ENCODE peak calls at places on chromosomes 6 and 20, in eight cellular contexts. One of them, this sample, is unnamed. For H3K9me3, the result is how much of the 10 kb centered on the place peaks cover.

GRCh38 chr20:36744243-36744642 is 1.6 kb downstream of the NDRG3 start:
- DNase-seq in body of pancreas: no peak
- DNase-seq in adipocyte: no peak
- DNase-seq in suprapubic skin: no peak
- DNase-seq in CD4-positive, CD25-positive, alpha-beta regulatory T cell: no peak
- DNase-seq in GM23248: peak
- DNase-seq in breast epithelium: no peak
- DNase-seq in H9: no peak
- DNase-seq in this sample: no peak

GRCh38 chr6:129094147-129094546 is 211.2 kb downstream of the LAMA2 start:
- DNase-seq in body of pancreas: no peak
- DNase-seq in adipocyte: no peak
- DNase-seq in suprapubic skin: no peak
- DNase-seq in CD4-positive, CD25-positive, alpha-beta regulatory T cell: no peak
- DNase-seq in GM23248: no peak
- DNase-seq in breast epithelium: no peak
- DNase-seq in H9: no peak
- DNase-seq in this sample: no peak

GRCh38 chr6:149260214-149260874 is 57.2 kb upstream of the TAB2 start:
- DNase-seq in body of pancreas: no peak
- DNase-seq in adipocyte: no peak
- DNase-seq in suprapubic skin: no peak
- DNase-seq in CD4-positive, CD25-positive, alpha-beta regulatory T cell: no peak
- DNase-seq in GM23248: no peak
- DNase-seq in breast epithelium: no peak
- DNase-seq in H9: no peak
- DNase-seq in this sample: no peak

GRCh38 chr6:42514746-42515145 is 49.1 kb upstream of the UBR2 start:
- DNase-seq in body of pancreas: no peak
- DNase-seq in adipocyte: no peak
- DNase-seq in suprapubic skin: no peak
- DNase-seq in CD4-positive, CD25-positive, alpha-beta regulatory T cell: no peak
- DNase-seq in GM23248: no peak
- DNase-seq in breast epithelium: no peak
- DNase-seq in H9: no peak
- DNase-seq in this sample: no peak

GRCh38 chr6:5373430-5373829 is 112.1 kb downstream of the FARS2 start:
- DNase-seq in body of pancreas: no peak
- DNase-seq in adipocyte: no peak
- DNase-seq in suprapubic skin: no peak
- DNase-seq in CD4-positive, CD25-positive, alpha-beta regulatory T cell: no peak
- DNase-seq in GM23248: no peak
- DNase-seq in breast epithelium: no peak
- DNase-seq in H9: no peak
- DNase-seq in this sample: no peak

GRCh38 chr6:42200035-42200434 is 5.3 kb upstream of the GUCA1B start:
- DNase-seq in body of pancreas: no peak
- DNase-seq in adipocyte: peak
- DNase-seq in suprapubic skin: no peak
- DNase-seq in CD4-positive, CD25-positive, alpha-beta regulatory T cell: no peak
- DNase-seq in GM23248: peak
- DNase-seq in breast epithelium: no peak
- DNase-seq in H9: no peak
- DNase-seq in this sample: peak

GRCh38 chr6:88538130-88538706 is 372.1 kb upstream of the CNR1 start:
- DNase-seq in body of pancreas: no peak
- DNase-seq in adipocyte: peak
- DNase-seq in suprapubic skin: no peak
- DNase-seq in CD4-positive, CD25-positive, alpha-beta regulatory T cell: no peak
- DNase-seq in GM23248: peak
- DNase-seq in breast epithelium: no peak
- DNase-seq in H9: peak
- DNase-seq in this sample: no peak

GRCh38 chr20:37943501-37944455 is 40.9 kb downstream of the VSTM2L start:
- DNase-seq in body of pancreas: no peak
- DNase-seq in adipocyte: no peak
- DNase-seq in suprapubic skin: peak
- DNase-seq in CD4-positive, CD25-positive, alpha-beta regulatory T cell: no peak
- DNase-seq in GM23248: no peak
- DNase-seq in breast epithelium: peak
- DNase-seq in H9: peak
- DNase-seq in this sample: no peak

GRCh38 chr20:11170565-11170964 is 496.8 kb upstream of the JAG1 start:
- DNase-seq in body of pancreas: no peak
- DNase-seq in adipocyte: peak
- DNase-seq in suprapubic skin: no peak
- DNase-seq in CD4-positive, CD25-positive, alpha-beta regulatory T cell: no peak
- DNase-seq in GM23248: peak
- DNase-seq in breast epithelium: no peak
- DNase-seq in H9: no peak
- DNase-seq in this sample: no peak

GRCh38 chr20:56001890-56002289 is 3.4 kb downstream of the CBLN4 start:
- DNase-seq in body of pancreas: no peak
- DNase-seq in adipocyte: no peak
- DNase-seq in suprapubic skin: no peak
- DNase-seq in CD4-positive, CD25-positive, alpha-beta regulatory T cell: no peak
- DNase-seq in GM23248: no peak
- DNase-seq in breast epithelium: no peak
- DNase-seq in H9: no peak
- DNase-seq in this sample: no peak

GRCh38 chr20:56005389-56005715 is at the start of gene CBLN4:
- DNase-seq in body of pancreas: no peak
- DNase-seq in adipocyte: no peak
- DNase-seq in suprapubic skin: no peak
- DNase-seq in CD4-positive, CD25-positive, alpha-beta regulatory T cell: no peak
- DNase-seq in GM23248: no peak
- DNase-seq in breast epithelium: no peak
- DNase-seq in H9: no peak
- DNase-seq in this sample: no peak

GRCh38 chr20:56003111-56003800 is 2.1 kb downstream of the CBLN4 start:
- DNase-seq in body of pancreas: no peak
- DNase-seq in adipocyte: no peak
- DNase-seq in suprapubic skin: no peak
- DNase-seq in CD4-positive, CD25-positive, alpha-beta regulatory T cell: no peak
- DNase-seq in GM23248: no peak
- DNase-seq in breast epithelium: no peak
- DNase-seq in H9: peak
- DNase-seq in this sample: no peak

GRCh38 chr20:56004611-56005388 is 519 bp downstream of the CBLN4 start:
- DNase-seq in body of pancreas: no peak
- DNase-seq in adipocyte: no peak
- DNase-seq in suprapubic skin: no peak
- DNase-seq in CD4-positive, CD25-positive, alpha-beta regulatory T cell: no peak
- DNase-seq in GM23248: no peak
- DNase-seq in breast epithelium: no peak
- DNase-seq in H9: peak
- DNase-seq in this sample: no peak

DNA sequence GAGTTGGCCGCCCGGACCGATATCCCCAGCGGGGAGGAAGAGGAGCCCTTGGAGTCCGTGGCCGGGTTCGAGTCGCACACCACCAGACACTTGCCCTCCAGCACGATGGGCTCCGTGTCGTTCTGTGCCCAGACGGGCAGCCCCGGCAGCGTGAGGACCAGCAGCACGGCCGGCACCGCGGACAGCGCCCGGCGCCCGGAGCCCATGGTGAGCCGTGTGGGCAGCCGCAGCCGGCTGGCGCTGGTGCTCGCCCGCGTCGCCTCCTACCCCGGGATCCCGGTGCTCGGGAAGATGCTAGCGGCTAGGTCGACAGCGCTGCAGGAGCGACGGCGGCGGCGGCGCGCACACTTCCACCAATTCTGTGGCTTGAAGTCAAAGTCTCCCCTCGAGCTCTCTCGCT is 1.4 kb downstream of the CBLN4 start:
- DNase-seq in body of pancreas: peak
- DNase-seq in adipocyte: no peak
- DNase-seq in suprapubic skin: no peak
- DNase-seq in CD4-positive, CD25-positive, alpha-beta regulatory T cell: no peak
- DNase-seq in GM23248: peak
- DNase-seq in breast epithelium: no peak
- DNase-seq in H9: peak
- DNase-seq in this sample: peak
- H3K9me3 ChIP-seq in body of pancreas: under half
- H3K9me3 ChIP-seq in adipocyte: under half
- H3K9me3 ChIP-seq in suprapubic skin: under half
- H3K9me3 ChIP-seq in CD4-positive, CD25-positive, alpha-beta regulatory T cell: under half
- H3K9me3 ChIP-seq in GM23248: under half
- H3K9me3 ChIP-seq in breast epithelium: under half
- H3K9me3 ChIP-seq in H9: under half
- H3K9me3 ChIP-seq in this sample: under half

GRCh38 chr20:59645316-59645715 is 41.0 kb downstream of the PHACTR3 start:
- DNase-seq in body of pancreas: no peak
- DNase-seq in adipocyte: no peak
- DNase-seq in suprapubic skin: no peak
- DNase-seq in CD4-positive, CD25-positive, alpha-beta regulatory T cell: no peak
- DNase-seq in GM23248: no peak
- DNase-seq in breast epithelium: no peak
- DNase-seq in H9: peak
- DNase-seq in this sample: no peak
- H3K9me3 ChIP-seq in body of pancreas: under half
- H3K9me3 ChIP-seq in adipocyte: under half
- H3K9me3 ChIP-seq in suprapubic skin: under half
- H3K9me3 ChIP-seq in CD4-positive, CD25-positive, alpha-beta regulatory T cell: under half
- H3K9me3 ChIP-seq in GM23248: under half
- H3K9me3 ChIP-seq in breast epithelium: under half
- H3K9me3 ChIP-seq in H9: under half
- H3K9me3 ChIP-seq in this sample: under half

GRCh38 chr6:36202101-36202500 is 5.6 kb downstream of the BRPF3 start:
- DNase-seq in body of pancreas: no peak
- DNase-seq in adipocyte: no peak
- DNase-seq in suprapubic skin: no peak
- DNase-seq in CD4-positive, CD25-positive, alpha-beta regulatory T cell: no peak
- DNase-seq in GM23248: no peak
- DNase-seq in breast epithelium: no peak
- DNase-seq in H9: no peak
- DNase-seq in this sample: no peak
- H3K9me3 ChIP-seq in body of pancreas: under half
- H3K9me3 ChIP-seq in adipocyte: under half
- H3K9me3 ChIP-seq in suprapubic skin: under half
- H3K9me3 ChIP-seq in CD4-positive, CD25-positive, alpha-beta regulatory T cell: under half
- H3K9me3 ChIP-seq in GM23248: under half
- H3K9me3 ChIP-seq in breast epithelium: under half
- H3K9me3 ChIP-seq in H9: under half
- H3K9me3 ChIP-seq in this sample: under half

GRCh38 chr6:13672904-13673303 is 38.7 kb downstream of the RANBP9 start:
- DNase-seq in body of pancreas: no peak
- DNase-seq in adipocyte: no peak
- DNase-seq in suprapubic skin: no peak
- DNase-seq in CD4-positive, CD25-positive, alpha-beta regulatory T cell: no peak
- DNase-seq in GM23248: no peak
- DNase-seq in breast epithelium: no peak
- DNase-seq in H9: no peak
- DNase-seq in this sample: no peak
- H3K9me3 ChIP-seq in body of pancreas: under half
- H3K9me3 ChIP-seq in adipocyte: under half
- H3K9me3 ChIP-seq in suprapubic skin: under half
- H3K9me3 ChIP-seq in CD4-positive, CD25-positive, alpha-beta regulatory T cell: under half
- H3K9me3 ChIP-seq in GM23248: under half
- H3K9me3 ChIP-seq in breast epithelium: under half
- H3K9me3 ChIP-seq in H9: under half
- H3K9me3 ChIP-seq in this sample: under half

GRCh38 chr20:30598460-30599230 is 658.8 kb upstream of the DEFB115 start:
- DNase-seq in body of pancreas: no peak
- DNase-seq in adipocyte: no peak
- DNase-seq in suprapubic skin: no peak
- DNase-seq in CD4-positive, CD25-positive, alpha-beta regulatory T cell: no peak
- DNase-seq in GM23248: no peak
- DNase-seq in breast epithelium: no peak
- DNase-seq in H9: no peak
- DNase-seq in this sample: no peak
- H3K9me3 ChIP-seq in body of pancreas: under half
- H3K9me3 ChIP-seq in adipocyte: under half
- H3K9me3 ChIP-seq in suprapubic skin: under half
- H3K9me3 ChIP-seq in CD4-positive, CD25-positive, alpha-beta regulatory T cell: under half
- H3K9me3 ChIP-seq in GM23248: under half
- H3K9me3 ChIP-seq in breast epithelium: under half
- H3K9me3 ChIP-seq in H9: half or more
- H3K9me3 ChIP-seq in this sample: under half

GRCh38 chr6:122956376-122956775 is 39.7 kb upstream of the CLVS2 start:
- DNase-seq in body of pancreas: no peak
- DNase-seq in adipocyte: no peak
- DNase-seq in suprapubic skin: no peak
- DNase-seq in CD4-positive, CD25-positive, alpha-beta regulatory T cell: no peak
- DNase-seq in GM23248: no peak
- DNase-seq in breast epithelium: no peak
- DNase-seq in H9: peak
- DNase-seq in this sample: no peak
- H3K9me3 ChIP-seq in body of pancreas: under half
- H3K9me3 ChIP-seq in adipocyte: under half
- H3K9me3 ChIP-seq in suprapubic skin: under half
- H3K9me3 ChIP-seq in CD4-positive, CD25-positive, alpha-beta regulatory T cell: under half
- H3K9me3 ChIP-seq in GM23248: under half
- H3K9me3 ChIP-seq in breast epithelium: under half
- H3K9me3 ChIP-seq in H9: under half
- H3K9me3 ChIP-seq in this sample: under half

DNA sequence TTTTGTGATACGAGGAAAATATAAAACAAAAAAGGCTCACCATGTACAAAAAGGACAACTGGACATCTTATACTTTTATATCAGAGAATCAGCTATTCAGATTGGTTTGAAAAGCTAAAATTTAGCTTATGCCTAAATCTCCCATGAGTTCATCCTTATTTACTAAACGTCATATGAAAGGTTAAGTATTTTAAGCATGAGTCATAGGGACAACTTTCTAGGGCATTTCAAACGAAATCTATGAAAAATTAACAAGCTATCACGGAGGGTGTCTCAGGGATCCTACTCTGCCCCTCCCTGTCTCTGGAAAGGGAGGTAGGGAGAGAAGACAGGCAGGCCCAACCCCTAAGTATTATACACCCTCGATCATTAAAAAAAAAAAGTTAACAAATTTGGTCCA is 124.1 kb upstream of the LOC128125822 start:
- DNase-seq in body of pancreas: no peak
- DNase-seq in adipocyte: no peak
- DNase-seq in suprapubic skin: no peak
- DNase-seq in CD4-positive, CD25-positive, alpha-beta regulatory T cell: no peak
- DNase-seq in GM23248: no peak
- DNase-seq in breast epithelium: no peak
- DNase-seq in H9: no peak
- DNase-seq in this sample: no peak
- H3K9me3 ChIP-seq in body of pancreas: under half
- H3K9me3 ChIP-seq in adipocyte: under half
- H3K9me3 ChIP-seq in suprapubic skin: under half
- H3K9me3 ChIP-seq in CD4-positive, CD25-positive, alpha-beta regulatory T cell: under half
- H3K9me3 ChIP-seq in GM23248: under half
- H3K9me3 ChIP-seq in breast epithelium: under half
- H3K9me3 ChIP-seq in H9: under half
- H3K9me3 ChIP-seq in this sample: under half